ENCODE peak calls at places on chromosomes 6 and 20, in four cellular contexts. One of them, this sample, is unnamed.

GRCh38 chr6:7041511-7042026 is 66.2 kb upstream of the RREB1 start:
- DNase-seq in K562: peak; percentile 83
- DNase-seq in H1: no peak
- DNase-seq in GM12878: no peak
- DNase-seq in this sample: no peak

GRCh38 chr6:149389509-149390297 is 10.4 kb upstream of the SUMO4 start:
- DNase-seq in K562: no peak
- DNase-seq in H1: no peak
- DNase-seq in GM12878: no peak
- DNase-seq in this sample: no peak

GRCh38 chr6:170179925-170180324 is 111.0 kb downstream of the DLL1 start:
- DNase-seq in K562: no peak
- DNase-seq in H1: no peak
- DNase-seq in GM12878: no peak
- DNase-seq in this sample: no peak

GRCh38 chr6:107653183-107653580 is 163.3 kb downstream of the SOBP start:
- DNase-seq in K562: peak; percentile 74
- DNase-seq in H1: no peak
- DNase-seq in GM12878: no peak
- DNase-seq in this sample: no peak

GRCh38 chr6:158026054-158026900 is 44.6 kb downstream of the SYNJ2 start:
- DNase-seq in K562: peak; percentile 76
- DNase-seq in H1: no peak
- DNase-seq in GM12878: no peak
- DNase-seq in this sample: no peak

GRCh38 chr20:35661013-35661412 is 3.7 kb downstream of the CPNE1 start:
- DNase-seq in K562: no peak
- DNase-seq in H1: no peak
- DNase-seq in GM12878: no peak
- DNase-seq in this sample: peak; percentile 12

GRCh38 chr6:44039191-44039719 is 88.0 kb downstream of the MRPL14 start:
- DNase-seq in K562: no peak
- DNase-seq in H1: no peak
- DNase-seq in GM12878: no peak
- DNase-seq in this sample: no peak

GRCh38 chr6:15244605-15245360 is 1.1 kb upstream of the JARID2 start:
- DNase-seq in K562: peak; percentile 82
- DNase-seq in H1: no peak
- DNase-seq in GM12878: no peak
- DNase-seq in this sample: no peak

GRCh38 chr6:83199865-83200230 is 6.7 kb downstream of the RWDD2A start:
- DNase-seq in K562: no peak
- DNase-seq in H1: no peak
- DNase-seq in GM12878: no peak
- DNase-seq in this sample: no peak

GRCh38 chr6:119757467-119757866 is 407.9 kb upstream of the MAN1A1 start:
- DNase-seq in K562: no peak
- DNase-seq in H1: no peak
- DNase-seq in GM12878: no peak
- DNase-seq in this sample: no peak

GRCh38 chr6:123118811-123119210 is 122.8 kb downstream of the CLVS2 start:
- DNase-seq in K562: no peak
- DNase-seq in H1: no peak
- DNase-seq in GM12878: no peak
- DNase-seq in this sample: no peak

GRCh38 chr6:111764238-111765182 is 108.7 kb downstream of the FYN start:
- DNase-seq in K562: no peak
- DNase-seq in H1: no peak
- DNase-seq in GM12878: peak; percentile 94
- DNase-seq in this sample: no peak

GRCh38 chr6:143743256-143744166 is 65.7 kb downstream of the PHACTR2 start:
- DNase-seq in K562: no peak
- DNase-seq in H1: no peak
- DNase-seq in GM12878: no peak
- DNase-seq in this sample: no peak

GRCh38 chr6:140050232-140050995 is 676.0 kb upstream of the CITED2 start:
- DNase-seq in K562: no peak
- DNase-seq in H1: no peak
- DNase-seq in GM12878: no peak
- DNase-seq in this sample: no peak

GRCh38 chr20:13868331-13868730 is 83.5 kb downstream of the NDUFAF5 start:
- DNase-seq in K562: no peak
- DNase-seq in H1: no peak
- DNase-seq in GM12878: no peak
- DNase-seq in this sample: no peak

GRCh38 chr6:159758031-159759001 is 3.5 kb upstream of the ACAT2 start:
- DNase-seq in K562: peak; percentile 25
- DNase-seq in H1: no peak
- DNase-seq in GM12878: no peak
- DNase-seq in this sample: peak; percentile 23

GRCh38 chr6:39881851-39882566 is 52.3 kb downstream of the MOCS1 start:
- DNase-seq in K562: no peak
- DNase-seq in H1: no peak
- DNase-seq in GM12878: no peak
- DNase-seq in this sample: no peak

GRCh38 chr6:14661188-14661587 is 543.6 kb downstream of the CD83 start:
- DNase-seq in K562: no peak
- DNase-seq in H1: no peak
- DNase-seq in GM12878: peak; percentile 47
- DNase-seq in this sample: no peak

GRCh38 chr6:24228681-24229255 is 102.8 kb downstream of the NRSN1 start:
- DNase-seq in K562: peak; percentile 6
- DNase-seq in H1: no peak
- DNase-seq in GM12878: no peak
- DNase-seq in this sample: no peak

GRCh38 chr20:36094497-36094896 is 60.0 kb upstream of the EPB41L1 start:
- DNase-seq in K562: no peak
- DNase-seq in H1: no peak
- DNase-seq in GM12878: no peak
- DNase-seq in this sample: no peak

GRCh38 chr6:12472601-12473038 is 182.5 kb downstream of the EDN1 start:
- DNase-seq in K562: no peak
- DNase-seq in H1: no peak
- DNase-seq in GM12878: no peak
- DNase-seq in this sample: no peak

GRCh38 chr6:138972226-138972665 is 15.8 kb downstream of the REPS1 start:
- DNase-seq in K562: no peak
- DNase-seq in H1: no peak
- DNase-seq in GM12878: no peak
- DNase-seq in this sample: no peak

GRCh38 chr20:5524886-5525285 is 208.1 kb upstream of the PROKR2 start:
- DNase-seq in K562: no peak
- DNase-seq in H1: no peak
- DNase-seq in GM12878: no peak
- DNase-seq in this sample: no peak

GRCh38 chr6:167577891-167578361 is 248.8 kb upstream of the AFDN start:
- DNase-seq in K562: no peak
- DNase-seq in H1: no peak
- DNase-seq in GM12878: no peak
- DNase-seq in this sample: no peak

GRCh38 chr6:11277275-11278206 is 45.1 kb upstream of the NEDD9 start:
- DNase-seq in K562: no peak
- DNase-seq in H1: peak; percentile 21
- DNase-seq in GM12878: peak; percentile 94
- DNase-seq in this sample: no peak

GRCh38 chr6:38367231-38367630 is 272.5 kb downstream of the BTBD9 start:
- DNase-seq in K562: no peak
- DNase-seq in H1: no peak
- DNase-seq in GM12878: no peak
- DNase-seq in this sample: no peak

GRCh38 chr6:43481075-43481474 is 3.7 kb downstream of the TJAP1 start:
- DNase-seq in K562: no peak
- DNase-seq in H1: no peak
- DNase-seq in GM12878: no peak
- DNase-seq in this sample: no peak

GRCh38 chr20:33857722-33858563 is 46.8 kb downstream of the CHMP4B start:
- DNase-seq in K562: no peak
- DNase-seq in H1: no peak
- DNase-seq in GM12878: no peak
- DNase-seq in this sample: no peak

GRCh38 chr20:8457978-8458377 is 325.9 kb downstream of the PLCB1 start:
- DNase-seq in K562: no peak
- DNase-seq in H1: no peak
- DNase-seq in GM12878: no peak
- DNase-seq in this sample: no peak

GRCh38 chr20:19284400-19285178 is 72.1 kb downstream of the SLC24A3 start:
- DNase-seq in K562: no peak
- DNase-seq in H1: no peak
- DNase-seq in GM12878: no peak
- DNase-seq in this sample: no peak
- TF ChIP-seq EGR1 in K562: no peak
- TF ChIP-seq EGR1 in H1: no peak
- TF ChIP-seq EGR1 in GM12878: no peak
- TF ChIP-seq EGR1 in this sample: no peak

DNA sequence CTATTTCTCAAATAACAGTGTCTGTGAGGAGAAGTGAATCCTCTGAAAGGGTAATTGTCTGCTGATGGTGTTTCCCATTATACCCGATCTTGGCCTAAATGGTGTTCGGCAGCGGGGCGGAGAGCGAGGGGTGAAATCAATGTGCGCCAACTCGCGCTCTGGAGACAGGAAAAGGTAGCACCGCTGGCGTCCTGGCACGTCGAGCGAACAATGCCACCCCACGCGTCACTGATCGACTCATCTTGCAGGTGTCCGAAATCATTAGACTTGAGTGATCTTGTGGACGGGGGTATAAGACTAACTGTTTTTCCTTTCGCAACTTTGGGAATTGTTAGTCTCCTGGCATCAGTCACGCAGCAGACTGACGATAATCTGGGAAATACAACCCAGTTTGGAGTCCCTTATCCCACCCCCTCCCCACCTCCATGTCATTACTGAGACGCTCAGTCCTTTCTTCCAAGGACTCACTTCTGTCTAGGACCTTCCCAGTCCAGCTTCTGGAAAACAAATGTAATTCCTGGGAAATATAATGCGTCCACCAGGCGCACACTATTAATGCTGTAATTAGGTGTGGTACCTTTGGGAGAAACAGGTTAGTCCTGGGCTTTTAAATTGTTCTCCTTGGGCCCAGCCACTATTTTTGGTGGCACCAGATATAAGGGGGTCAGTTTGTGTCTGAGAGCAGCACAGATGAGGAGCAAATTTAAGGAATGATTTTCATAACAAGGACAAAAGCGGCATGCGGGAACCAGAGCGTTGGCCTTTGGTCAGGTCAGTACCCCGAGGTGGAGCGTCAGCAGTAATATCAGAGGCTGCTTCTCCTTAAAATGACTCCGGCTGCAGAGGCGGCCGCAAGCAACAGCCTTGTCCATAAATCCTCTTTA is 2.3 kb downstream of the LINC00237 start:
- DNase-seq in K562: no peak
- DNase-seq in H1: no peak
- DNase-seq in GM12878: no peak
- DNase-seq in this sample: no peak
- H3K27me3 ChIP-seq in K562: peaks cover 17% of the 10 kb centered on the region
- H3K27me3 ChIP-seq in H1: peaks cover 96% of the 10 kb centered on the region
- H3K27me3 ChIP-seq in GM12878: peaks cover 25% of the 10 kb centered on the region
- H3K27me3 ChIP-seq in this sample: no peaks in the 10 kb centered on the region

GRCh38 chr6:30131947-30132497 is 3.9 kb upstream of the TRIM40 start:
- DNase-seq in K562: no peak
- DNase-seq in H1: no peak
- DNase-seq in GM12878: no peak
- DNase-seq in this sample: no peak
- TF ChIP-seq EGR1 in K562: no peak
- TF ChIP-seq EGR1 in H1: no peak
- TF ChIP-seq EGR1 in GM12878: no peak
- TF ChIP-seq EGR1 in this sample: no peak

DNA sequence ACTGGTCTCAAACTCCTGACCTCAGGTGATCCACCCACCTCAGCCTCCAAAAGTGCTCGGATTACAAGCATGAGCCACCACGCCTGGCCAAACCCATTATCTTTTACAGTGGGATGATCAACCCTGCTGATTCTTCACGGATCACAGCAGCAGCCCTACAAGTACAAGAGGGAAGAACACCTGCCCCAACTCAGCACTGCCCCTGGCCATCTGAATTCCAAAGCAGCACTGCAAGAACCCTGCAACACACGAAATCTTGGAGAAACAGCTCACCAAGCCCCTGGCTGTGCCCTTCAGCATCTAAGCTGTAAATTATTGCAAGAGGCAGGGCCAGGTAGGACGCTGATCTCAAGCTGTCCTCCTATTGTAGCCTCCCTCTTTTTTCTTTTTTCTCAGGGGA is 54.5 kb upstream of the MC3R start:
- DNase-seq in K562: no peak
- DNase-seq in H1: no peak
- DNase-seq in GM12878: no peak
- DNase-seq in this sample: no peak
- H3K27me3 ChIP-seq in K562: no peaks in the 10 kb centered on the region
- H3K27me3 ChIP-seq in H1: no peaks in the 10 kb centered on the region
- H3K27me3 ChIP-seq in GM12878: no peaks in the 10 kb centered on the region
- H3K27me3 ChIP-seq in this sample: no peaks in the 10 kb centered on the region

GRCh38 chr20:64233725-64234124 is 21.8 kb upstream of the PCMTD2 start:
- DNase-seq in K562: no peak
- DNase-seq in H1: no peak
- DNase-seq in GM12878: no peak
- DNase-seq in this sample: no peak
- TF ChIP-seq EGR1 in K562: no peak
- TF ChIP-seq EGR1 in H1: no peak
- TF ChIP-seq EGR1 in GM12878: no peak
- TF ChIP-seq EGR1 in this sample: no peak

GRCh38 chr6:131270534-131270933 is 135.3 kb downstream of the AKAP7 start:
- DNase-seq in K562: no peak
- DNase-seq in H1: no peak
- DNase-seq in GM12878: no peak
- DNase-seq in this sample: no peak

GRCh38 chr6:131269565-131270391 is 134.5 kb downstream of the AKAP7 start:
- DNase-seq in K562: no peak
- DNase-seq in H1: no peak
- DNase-seq in GM12878: no peak
- DNase-seq in this sample: no peak

GRCh38 chr6:131265939-131266338 is 130.7 kb downstream of the AKAP7 start:
- DNase-seq in K562: no peak
- DNase-seq in H1: no peak
- DNase-seq in GM12878: no peak
- DNase-seq in this sample: no peak

DNA sequence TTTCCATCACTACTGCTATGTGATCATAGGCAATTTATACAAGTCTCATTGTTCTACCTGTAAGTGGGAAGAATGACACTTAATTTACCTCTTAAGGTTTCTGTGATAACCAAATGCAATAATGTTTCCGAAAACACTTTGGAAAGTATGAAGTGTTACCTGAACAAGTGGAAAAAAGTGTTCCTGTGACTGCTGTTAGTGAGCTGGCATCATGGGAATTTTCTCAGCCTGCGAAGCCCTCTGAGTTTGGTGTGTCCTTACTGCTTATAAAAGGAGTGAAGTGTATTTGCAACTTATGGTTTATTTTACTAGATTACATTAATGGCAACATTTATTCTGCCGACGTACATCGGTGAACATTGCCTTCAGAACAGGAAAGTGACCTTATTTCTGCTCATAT is 133.0 kb downstream of the AKAP7 start:
- DNase-seq in K562: no peak
- DNase-seq in H1: no peak
- DNase-seq in GM12878: no peak
- DNase-seq in this sample: no peak
- H3K27me3 ChIP-seq in K562: no peaks in the 10 kb centered on the region
- H3K27me3 ChIP-seq in H1: no peaks in the 10 kb centered on the region
- H3K27me3 ChIP-seq in GM12878: no peaks in the 10 kb centered on the region
- H3K27me3 ChIP-seq in this sample: no peaks in the 10 kb centered on the region

GRCh38 chr20:63745961-63746765 is 6.6 kb downstream of the SLC2A4RG start:
- DNase-seq in K562: no peak
- DNase-seq in H1: no peak
- DNase-seq in GM12878: no peak
- DNase-seq in this sample: no peak
- TF ChIP-seq EGR1 in K562: no peak
- TF ChIP-seq EGR1 in H1: peak; percentile 37
- TF ChIP-seq EGR1 in GM12878: no peak
- TF ChIP-seq EGR1 in this sample: no peak